ENCODE peak calls at places on chromosomes 2 and 18, in eight cellular contexts. M, L, F, T, B, D, G and I are unnamed samples.

GRCh38 chr2:96124406-96125265 is 8.3 kb upstream of the ADRA2B start:
- DNase-seq in L (no peak), B (no peak), M (no peak), D (no peak), G (no peak), T (no peak), F (no peak), I (no peak)

GRCh38 chr2:88355486-88355885 is 97.0 kb downstream of the FOXI3 start:
- DNase-seq in F (no peak), B (no peak), L (no peak), M (no peak), G (no peak), T (no peak), D (no peak), I (no peak)

GRCh38 chr2:160270571-160271113 is 70.6 kb upstream of the ITGB6 start:
- DNase-seq in G (no peak), B (no peak), T (no peak), D (peak; percentile 18), F (no peak), L (no peak), M (peak; percentile 67), I (no peak)

GRCh38 chr2:214492152-214492551 is 81.3 kb downstream of the VWC2L start:
- DNase-seq in F (no peak), L (no peak), M (no peak), B (no peak), D (no peak), T (no peak), G (no peak), I (no peak)

GRCh38 chr2:22485456-22485855 is 899.5 kb upstream of the KLHL29 start:
- DNase-seq in T (no peak), M (no peak), F (no peak), D (no peak), L (no peak), B (no peak), G (no peak), I (no peak)

GRCh38 chr18:4603955-4604354 is 148.8 kb upstream of the DLGAP1 start:
- DNase-seq in F (no peak), D (no peak), B (no peak), L (no peak), T (no peak), G (no peak), M (no peak), I (no peak)

GRCh38 chr2:196125596-196125995 is 45.8 kb downstream of the STK17B start:
- DNase-seq in B (no peak), G (no peak), T (no peak), F (no peak), D (no peak), L (no peak), M (peak; percentile 36), I (no peak)

GRCh38 chr2:71531522-71532047 is 78.2 kb downstream of the DYSF start:
- DNase-seq in B (no peak), F (no peak), G (no peak), D (no peak), L (peak; percentile 67), M (peak; percentile 27), T (no peak), I (no peak)

GRCh38 chr2:45964226-45964841 is 312.9 kb downstream of the PRKCE start:
- DNase-seq in M (peak; percentile 91), T (peak; percentile 53), D (no peak), F (no peak), G (peak; percentile 86), B (no peak), L (peak; percentile 94), I (peak; percentile 80)

GRCh38 chr2:75311993-75312392 is 112.7 kb upstream of the TACR1 start:
- DNase-seq in D (peak; percentile 54), T (no peak), F (no peak), L (no peak), G (no peak), M (no peak), B (no peak), I (no peak)
- TF ChIP-seq CTCF in D (peak; percentile 45), T (no peak), F (no peak), L (no peak), G (no peak), M (no peak), B (no peak), I (no peak)

DNA sequence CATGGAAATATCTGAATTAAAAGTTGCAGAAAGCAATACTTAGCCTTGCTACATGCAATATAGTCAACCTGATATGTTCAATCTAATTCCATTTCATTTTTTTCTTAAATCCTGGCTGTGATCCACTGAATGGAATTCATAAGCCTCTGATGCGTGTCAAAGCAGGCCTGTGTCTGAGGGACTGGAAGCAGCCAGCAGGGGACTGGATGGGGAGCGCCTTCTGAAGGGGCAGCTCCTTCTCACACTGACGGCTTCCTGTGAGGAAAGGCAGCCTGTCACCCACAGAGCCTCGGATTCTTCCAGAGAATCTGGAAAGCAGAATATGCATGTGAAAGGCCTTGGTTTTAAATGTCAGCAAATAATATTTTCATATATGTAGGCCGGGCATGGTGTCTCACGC is 73.5 kb downstream of the KCNF1 start:
- DNase-seq in D (no peak), L (no peak), M (no peak), T (no peak), F (no peak), G (peak; percentile 20), B (no peak), I (no peak)
- TF ChIP-seq CTCF in D (no peak), L (no peak), M (no peak), T (no peak), F (no peak), G (no peak), B (no peak), I (no peak)

DNA sequence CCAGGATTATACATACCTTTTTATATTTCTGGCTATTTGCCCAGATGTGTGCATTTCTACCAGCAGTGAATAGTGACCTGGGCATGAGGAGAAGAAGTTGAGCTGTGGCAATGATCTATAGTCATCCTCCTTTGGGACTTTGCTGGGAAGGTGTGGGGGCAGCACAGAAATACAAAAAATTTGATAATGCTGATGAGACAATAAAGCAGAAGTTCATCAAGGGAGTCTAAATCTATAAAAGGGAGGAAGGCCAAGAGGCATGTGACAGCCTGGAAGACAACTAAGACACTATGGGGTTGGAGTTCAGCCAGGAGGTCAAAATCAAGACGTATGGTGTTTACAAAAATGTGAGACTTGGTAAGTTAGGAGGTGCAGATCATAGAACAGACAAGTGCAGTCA is 52.2 kb downstream of the FSHR start:
- DNase-seq in T (no peak), L (no peak), F (no peak), B (no peak), D (no peak), M (no peak), G (no peak), I (no peak)
- TF ChIP-seq CTCF in T (no peak), L (no peak), F (no peak), B (no peak), D (no peak), M (no peak), G (no peak), I (no peak)

GRCh38 chr2:70190413-70191243 is at the start of gene C2orf42:
- DNase-seq in F (peak; percentile 99), M (peak; percentile 98), L (peak; percentile 98), G (peak; percentile 98), B (peak; percentile 85), T (peak; percentile 96), D (peak; percentile 93), I (peak; percentile 95)
- TF ChIP-seq CTCF in F (peak; percentile 14), M (peak; percentile 34), L (peak; percentile 17), G (no peak), B (no peak), T (no peak), D (no peak), I (peak; percentile 12)

GRCh38 chr18:24492445-24492844 is 32.0 kb downstream of the HRH4 start:
- DNase-seq in L (no peak), F (no peak), B (no peak), D (no peak), M (no peak), T (no peak), G (no peak), I (no peak)
- TF ChIP-seq CTCF in L (no peak), F (no peak), B (no peak), D (no peak), M (no peak), T (no peak), G (no peak), I (no peak)

DNA sequence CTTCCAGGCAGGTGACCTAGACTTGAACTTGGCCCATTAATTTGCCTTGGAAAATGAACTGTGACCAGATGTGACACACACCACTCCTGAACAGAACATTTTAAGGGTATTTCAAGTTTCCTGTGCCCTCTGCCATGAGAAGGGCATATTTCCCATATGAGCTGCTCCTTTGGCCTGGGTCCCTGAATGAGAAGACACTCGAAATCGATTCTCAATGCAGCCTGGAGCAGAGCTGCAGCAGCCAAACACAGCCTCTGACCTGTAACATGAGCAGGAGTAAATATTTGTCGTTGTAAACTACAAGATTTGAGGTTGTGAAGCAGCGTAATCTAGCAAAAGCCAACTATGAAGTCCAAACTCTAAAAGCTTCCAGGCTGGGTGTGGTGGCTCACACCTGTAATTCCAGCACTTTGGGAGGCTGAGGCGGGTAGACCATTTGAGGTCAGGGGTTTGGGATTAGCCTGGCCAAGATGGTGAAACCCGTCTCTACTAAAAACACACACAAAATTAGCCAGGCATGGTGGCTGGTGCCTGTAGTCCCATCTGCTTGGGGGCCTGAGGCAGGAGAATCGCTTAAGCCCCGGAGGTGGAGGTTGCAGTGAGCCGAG is 30.1 kb upstream of the SOS1 start:
- DNase-seq in F (no peak), M (no peak), D (no peak), B (no peak), G (no peak), T (no peak), L (no peak), I (no peak)
- TF ChIP-seq CTCF in F (no peak), M (no peak), D (no peak), B (no peak), G (no peak), T (no peak), L (no peak), I (no peak)